ENCODE peak calls at places on chromosomes 13 and 19, in seven cellular contexts. Z is H9; L is naive thymus-derived CD4-positive, alpha-beta T cell; G is mammary epithelial cell; H is aorta; W is GM23248; A is heart left ventricle. S is an unnamed sample. For H3K4me1, the result is how much of the 10 kb centered on the place peaks cover.

GRCh38 chr19:14772467-14772866 is 5.9 kb downstream of the ADGRE2 start:
- DNase-seq in L (no peak), H (no peak), W (no peak), A (no peak), Z (peak), G (no peak), S (peak)

GRCh38 chr13:48370815-48371214 is 42.1 kb downstream of the LPAR6 start:
- DNase-seq in H (no peak), G (no peak), L (no peak), A (no peak), W (no peak), Z (no peak), S (no peak)

GRCh38 chr13:26254583-26255102 is 714 bp downstream of the CDK8 start:
- DNase-seq in L (peak), W (peak), H (peak), A (peak), G (peak), Z (peak), S (peak)

GRCh38 chr13:51976423-51976822 is 34.8 kb downstream of the ATP7B start:
- DNase-seq in L (no peak), W (no peak), Z (no peak), G (peak), H (no peak), A (no peak), S (no peak)

GRCh38 chr13:71865858-71866172 is 1.2 kb downstream of the DACH1 start:
- DNase-seq in A (no peak), L (no peak), Z (peak), W (no peak), H (peak), G (no peak), S (no peak)

GRCh38 chr13:91017669-91018053 is 329.8 kb upstream of the MIR17HG start:
- DNase-seq in Z (peak), A (no peak), G (peak), H (no peak), W (no peak), L (no peak), S (no peak)

GRCh38 chr13:31997641-31998040 is 33.9 kb upstream of the FRY start:
- DNase-seq in Z (no peak), G (no peak), A (no peak), H (no peak), W (no peak), L (no peak), S (no peak)

GRCh38 chr19:53977429-53977990 is 13.9 kb upstream of the CACNG6 start:
- DNase-seq in G (peak), W (peak), Z (peak), L (peak), A (peak), H (peak), S (peak)

GRCh38 chr19:34559045-34559444 is 77.5 kb downstream of the WTIP start:
- DNase-seq in A (no peak), H (no peak), L (no peak), W (no peak), G (no peak), Z (no peak), S (no peak)

GRCh38 chr13:23777571-23777870 is 111.7 kb downstream of the MIPEP start:
- DNase-seq in H (no peak), G (no peak), Z (no peak), L (no peak), A (no peak), W (no peak), S (no peak)

GRCh38 chr19:54489766-54490165 is 12.9 kb upstream of the LAIR2 start:
- DNase-seq in L (no peak), H (no peak), Z (no peak), W (no peak), A (no peak), G (no peak), S (no peak)

GRCh38 chr19:54422136-54422535 is 6.9 kb downstream of the TTYH1 start:
- DNase-seq in L (no peak), W (no peak), H (no peak), A (no peak), Z (peak), G (no peak), S (no peak)

GRCh38 chr19:49400034-49400433 is 12.0 kb downstream of the KASH5 start:
- DNase-seq in G (no peak), A (no peak), H (no peak), Z (no peak), W (peak), L (no peak), S (no peak)

GRCh38 chr13:97490702-97491307 is 56.8 kb downstream of the RAP2A start:
- DNase-seq in G (no peak), L (no peak), Z (no peak), W (no peak), A (no peak), H (no peak), S (no peak)

GRCh38 chr13:97493471-97493870 is 59.5 kb downstream of the RAP2A start:
- DNase-seq in Z (no peak), H (no peak), W (no peak), G (no peak), A (no peak), L (no peak), S (no peak)

GRCh38 chr13:97491452-97491851 is 57.5 kb downstream of the RAP2A start:
- DNase-seq in A (no peak), Z (no peak), H (no peak), W (no peak), L (no peak), G (no peak), S (no peak)

GRCh38 chr13:97492684-97493371 is 58.9 kb downstream of the RAP2A start:
- DNase-seq in G (no peak), W (no peak), Z (no peak), H (no peak), L (no peak), A (no peak), S (no peak)

DNA sequence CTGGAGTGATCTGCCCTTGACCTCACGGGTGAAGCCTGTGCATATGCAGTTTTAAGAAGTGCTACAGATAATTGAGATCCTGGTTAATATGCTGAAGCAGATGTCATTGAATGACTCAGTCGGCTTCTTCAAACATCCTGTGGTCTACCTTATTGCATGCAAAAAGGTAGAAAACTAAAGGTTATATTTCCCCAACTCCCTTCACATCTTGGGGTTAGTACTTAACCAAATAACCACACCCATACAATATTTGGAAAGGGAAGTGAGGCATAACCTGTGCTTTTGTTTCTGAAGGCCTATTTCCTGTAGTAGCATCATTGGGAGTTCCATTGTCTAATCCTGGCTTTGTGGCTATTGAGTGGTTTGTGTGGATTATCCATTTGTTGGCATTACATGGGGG is 58.3 kb downstream of the RAP2A start:
- DNase-seq in L (no peak), Z (no peak), H (no peak), G (no peak), W (no peak), A (no peak), S (no peak)
- H3K27ac ChIP-seq in L (no peak), Z (no peak), H (no peak), G (no peak), W (no peak), A (no peak), S (no peak)

GRCh38 chr19:18427752-18428131 is 8.5 kb downstream of the SSBP4 start:
- DNase-seq in L (no peak), H (no peak), G (no peak), Z (no peak), W (no peak), A (no peak), S (no peak)
- H3K4me1 ChIP-seq in L (under half), H (under half), G (under half), Z (under half), W (under half), A (half or more), S (half or more)

DNA sequence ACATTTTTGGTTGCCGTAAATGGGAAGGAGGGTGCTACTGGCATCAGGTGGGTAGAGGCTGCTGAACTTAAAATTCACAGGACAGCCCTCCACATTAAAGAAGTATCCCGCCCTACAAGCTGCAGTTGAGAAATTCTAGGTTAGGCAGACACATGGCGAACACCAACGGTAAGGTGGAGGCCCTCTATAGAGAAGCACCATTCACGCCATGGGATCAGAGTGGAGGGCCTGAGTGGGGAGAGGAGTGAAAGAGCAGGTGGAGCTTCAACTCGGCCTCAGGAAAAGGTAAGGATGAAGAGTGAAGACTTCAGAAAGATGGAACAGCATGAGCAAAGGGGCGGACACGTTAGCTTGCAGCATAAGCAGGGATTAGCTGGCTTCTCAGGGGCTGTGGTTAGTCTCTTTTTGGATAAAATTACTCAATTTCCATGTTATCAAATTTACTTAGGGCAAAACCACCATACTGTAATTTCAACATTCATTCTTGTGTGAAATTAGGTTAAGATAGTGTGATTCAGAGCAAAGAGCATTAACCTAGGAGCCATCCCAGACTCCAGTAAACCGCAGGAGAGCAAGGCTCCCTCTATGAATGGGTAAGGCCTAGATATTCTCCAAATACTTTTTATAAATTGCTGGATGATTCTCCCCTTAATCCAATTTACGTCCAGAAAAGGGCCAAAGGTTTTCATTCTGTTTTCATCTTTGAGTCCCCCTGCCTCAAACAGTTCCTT is 1.2 kb downstream of the EEF1AKMT1 start:
- DNase-seq in W (peak), Z (no peak), H (no peak), L (no peak), G (no peak), A (no peak), S (no peak)
- H3K27ac ChIP-seq in W (peak), Z (no peak), H (no peak), L (peak), G (peak), A (peak), S (peak)

DNA sequence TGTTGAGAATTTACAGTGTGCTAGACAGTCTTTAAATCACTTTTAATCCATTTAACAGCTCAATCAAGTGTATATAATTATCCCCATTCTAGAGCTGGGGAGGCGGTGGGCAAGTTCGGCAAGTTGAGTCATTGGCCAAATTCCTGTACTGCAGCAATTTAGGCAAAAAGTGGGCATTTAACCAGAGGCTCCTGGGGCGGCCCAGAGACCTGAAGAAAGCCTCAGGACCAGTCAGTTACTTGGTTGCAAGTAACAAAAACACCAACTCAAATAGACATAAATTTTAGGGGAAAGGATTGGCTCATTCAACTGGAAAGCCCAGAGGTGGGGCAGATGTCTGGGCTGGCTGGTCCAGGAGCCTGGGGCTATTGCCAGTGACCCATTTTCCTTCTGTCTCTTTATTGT is 97.1 kb downstream of the SIPA1L3 start:
- DNase-seq in A (no peak), H (no peak), W (peak), L (no peak), Z (no peak), G (no peak), S (no peak)
- H3K4me1 ChIP-seq in A (under half), H (under half), W (under half), L (under half), Z (under half), G (under half), S (under half)

DNA sequence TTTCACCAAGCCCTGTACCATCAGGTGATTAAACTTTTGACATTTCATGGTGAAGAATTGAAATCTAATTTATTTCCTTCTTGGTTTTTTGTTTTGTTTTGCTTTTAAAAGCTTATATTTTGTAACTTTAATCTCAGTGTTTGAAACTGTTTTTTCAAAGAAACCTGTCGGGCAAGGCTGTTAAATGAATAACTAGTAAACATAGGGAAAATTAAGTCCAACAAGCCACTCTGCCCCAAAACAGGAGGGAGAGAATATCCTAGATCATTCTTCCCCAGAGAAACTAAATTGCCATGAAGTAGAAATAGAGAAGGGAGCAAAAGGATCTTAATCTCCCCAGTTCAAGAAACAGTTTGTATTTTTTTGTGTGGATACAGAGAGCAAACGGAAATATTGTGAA is 98.2 kb downstream of the FREM2 start:
- DNase-seq in G (no peak), W (no peak), L (no peak), Z (no peak), H (no peak), A (no peak), S (no peak)
- H3K27ac ChIP-seq in G (no peak), W (no peak), L (no peak), Z (no peak), H (no peak), A (no peak), S (no peak)

GRCh38 chr19:41994521-41994971 is 516 bp upstream of the ATP1A3 start:
- DNase-seq in W (no peak), A (no peak), H (no peak), G (no peak), L (no peak), Z (no peak), S (no peak)

GRCh38 chr19:41994994-41995958 is 1.2 kb upstream of the ATP1A3 start:
- DNase-seq in H (no peak), W (no peak), G (no peak), A (no peak), Z (no peak), L (no peak), S (no peak)

GRCh38 chr19:41991025-41991424 is 3.0 kb downstream of the ATP1A3 start:
- DNase-seq in W (no peak), G (no peak), A (peak), H (no peak), Z (no peak), L (no peak), S (no peak)

GRCh38 chr19:41995959-41996797 is 2.1 kb upstream of the ATP1A3 start:
- DNase-seq in Z (peak), A (no peak), W (peak), G (no peak), H (no peak), L (no peak), S (no peak)

DNA sequence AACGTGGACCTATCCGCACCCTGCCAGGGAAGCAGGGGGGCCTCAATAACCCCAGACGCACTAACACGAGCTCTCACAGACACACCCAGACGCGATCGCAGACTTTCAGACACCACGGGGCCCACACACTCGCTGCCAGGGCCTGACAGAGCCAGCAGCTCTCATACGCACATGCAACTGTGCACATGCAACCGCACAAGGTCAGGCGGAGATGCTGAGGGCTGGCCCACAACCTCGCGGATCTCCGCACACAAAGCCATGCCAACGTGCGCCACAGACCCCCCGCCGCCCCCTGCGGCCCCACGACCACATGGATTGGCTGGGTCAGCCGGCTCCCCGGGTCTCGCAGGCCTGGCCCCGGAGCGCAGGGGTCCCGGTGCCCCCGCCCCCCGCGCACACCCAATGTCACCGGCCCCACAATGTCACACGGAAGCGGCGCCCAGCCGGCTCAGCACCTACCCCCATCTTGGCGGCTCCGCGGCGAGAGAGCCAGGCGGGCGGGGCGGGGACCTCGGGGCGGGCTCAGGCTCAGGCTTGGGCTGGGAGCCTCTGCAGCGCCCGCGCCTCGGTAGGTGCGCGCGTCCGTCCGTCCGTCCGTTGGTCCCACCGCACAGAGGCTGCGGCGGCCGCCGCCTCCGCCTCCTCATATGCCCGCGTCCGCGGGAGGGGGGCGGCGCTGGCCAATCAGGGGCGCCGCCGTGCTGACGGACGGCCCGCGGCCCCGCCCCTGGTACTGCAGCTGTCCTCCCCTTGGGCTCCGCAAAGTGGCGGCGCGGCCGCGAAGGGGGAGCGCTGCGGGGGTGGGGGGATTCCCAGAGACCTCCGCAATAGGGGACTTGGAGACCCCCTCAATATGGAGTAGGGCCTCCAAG is at the start of gene ATP1A3:
- DNase-seq in A (peak), H (no peak), L (peak), Z (peak), W (peak), G (peak), S (peak)
- H3K4me1 ChIP-seq in A (under half), H (under half), L (under half), Z (under half), W (under half), G (under half), S (under half)

DNA sequence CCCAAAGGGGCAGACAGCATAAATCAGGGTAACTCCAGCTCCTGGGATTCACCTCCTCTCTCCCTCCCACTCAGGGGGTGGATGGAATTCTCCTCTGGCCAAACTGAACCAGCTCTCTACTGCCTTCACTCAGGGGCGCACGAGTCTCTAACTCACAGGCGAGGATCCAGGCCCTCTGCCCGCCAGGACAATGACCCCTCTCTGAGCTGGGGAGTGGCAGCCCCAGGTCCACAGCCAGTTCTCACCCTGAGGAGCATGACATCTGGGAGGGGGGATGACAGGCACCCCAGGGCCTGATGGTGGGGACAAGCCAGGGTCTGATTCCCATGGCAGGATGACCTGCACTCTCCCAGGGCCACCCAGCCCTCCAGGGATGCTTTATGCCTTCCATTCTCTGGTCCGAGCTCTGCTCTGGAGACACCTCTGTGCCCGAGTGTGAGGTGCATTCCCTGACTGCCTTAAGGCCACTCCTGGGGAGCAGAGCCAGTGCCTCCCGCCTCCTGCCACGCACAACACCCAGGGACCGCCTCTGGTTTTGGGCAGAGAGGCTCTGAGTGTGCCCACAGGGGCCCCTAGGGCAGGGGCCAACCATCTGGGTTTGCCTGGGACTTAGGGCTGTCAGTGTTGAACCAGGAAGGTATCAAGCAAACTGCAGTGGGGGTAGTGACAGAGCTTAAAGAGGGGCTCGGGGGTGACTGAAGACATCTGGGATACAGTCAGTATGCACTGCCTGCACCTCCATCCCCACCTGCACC is 66.2 kb downstream of the GNG7 start:
- DNase-seq in A (no peak), L (no peak), W (no peak), G (no peak), Z (no peak), H (no peak), S (no peak)
- H3K27ac ChIP-seq in A (no peak), L (no peak), W (no peak), G (no peak), Z (no peak), H (no peak), S (no peak)

DNA sequence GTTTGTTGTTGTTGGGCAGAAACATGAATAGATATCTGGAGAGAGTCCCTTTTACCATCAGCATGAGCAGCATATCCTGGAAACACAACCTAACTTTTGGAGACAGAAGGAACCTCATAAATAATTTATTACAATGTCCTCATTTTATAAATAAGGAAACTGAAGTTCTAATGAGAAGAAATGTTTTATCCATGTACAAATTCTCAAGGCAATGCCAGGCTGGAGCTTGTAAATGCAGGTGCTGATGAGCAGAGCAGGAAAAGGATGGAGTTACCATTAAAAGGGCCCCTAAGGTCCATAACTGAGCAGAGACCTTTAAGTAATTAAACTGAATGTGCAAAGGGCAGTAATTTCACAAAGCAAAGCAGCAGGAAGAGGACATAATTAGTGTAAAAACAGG is 17.3 kb downstream of the LCP1 start:
- DNase-seq in L (no peak), Z (no peak), W (no peak), A (no peak), H (no peak), G (no peak), S (no peak)
- H3K4me1 ChIP-seq in L (half or more), Z (under half), W (under half), A (under half), H (under half), G (under half), S (under half)